ENCODE peak calls at places on chromosomes 12 and 14, in five cellular contexts. W is BE2C, Z is left cardiac atrium, R is NCI-H524 treated with DMSO at 0.1 percent for 48 hours, L is GM23338. F is an unnamed sample.
A peak's percentile ranks its signal among the peaks of the same experiment; 100 is the strongest.

GRCh38 chr12:81095470-81096232 is 17.8 kb downstream of the ACSS3 start:
- DNase-seq in W (no peak), Z (no peak), R (no peak), L (no peak), F (no peak)

GRCh38 chr12:94172973-94173372 is 24.6 kb downstream of the PLXNC1 start:
- DNase-seq in W (no peak), Z (no peak), R (no peak), L (no peak), F (no peak)

GRCh38 chr12:92224685-92225331 is 79.2 kb upstream of the BTG1 start:
- DNase-seq in W (peak; percentile 56), Z (no peak), R (no peak), L (peak; percentile 19), F (peak; percentile 19)

GRCh38 chr14:55851961-55852360 is 266.2 kb upstream of the PELI2 start:
- DNase-seq in W (no peak), Z (no peak), R (no peak), L (no peak), F (no peak)

GRCh38 chr12:104010121-104010520 is 39.9 kb downstream of the GLT8D2 start:
- DNase-seq in W (no peak), Z (no peak), R (no peak), L (no peak), F (no peak)

GRCh38 chr12:91887957-91888356 is 257.7 kb downstream of the BTG1 start:
- DNase-seq in W (no peak), Z (no peak), R (no peak), L (no peak), F (no peak)

GRCh38 chr14:71454513-71455332 is 477.5 kb upstream of the RGS6 start:
- DNase-seq in W (no peak), Z (no peak), R (no peak), L (no peak), F (peak; percentile 4)

GRCh38 chr14:21066882-21067502 is 3.1 kb upstream of the ARHGEF40 start:
- DNase-seq in W (no peak), Z (no peak), R (peak; percentile 23), L (peak; percentile 49), F (no peak)

GRCh38 chr12:117328556-117329100 is 32.8 kb downstream of the NOS1 start:
- DNase-seq in W (no peak), Z (no peak), R (peak; percentile 63), L (no peak), F (no peak)

GRCh38 chr12:19304149-19304780 is 135.0 kb upstream of the AEBP2 start:
- DNase-seq in W (no peak), Z (no peak), R (no peak), L (no peak), F (no peak)

GRCh38 chr14:91889477-91890211 is 22.3 kb upstream of the TC2N start:
- DNase-seq in W (no peak), Z (peak; percentile 59), R (no peak), L (no peak), F (no peak)

GRCh38 chr14:54606178-54606577 is 39.2 kb downstream of the SAMD4A start:
- DNase-seq in W (no peak), Z (peak; percentile 71), R (no peak), L (peak; percentile 59), F (no peak)

GRCh38 chr14:24116111-24116809 is 1.5 kb upstream of the NRL start:
- DNase-seq in W (no peak), Z (no peak), R (no peak), L (no peak), F (no peak)

GRCh38 chr12:3182426-3182825 is 105.2 kb downstream of the TSPAN9 start:
- DNase-seq in W (no peak), Z (no peak), R (no peak), L (no peak), F (no peak)

GRCh38 chr14:29926701-29927595 is 699 bp downstream of the PRKD1 start:
- DNase-seq in W (peak; percentile 59), Z (peak; percentile 49), R (no peak), L (peak; percentile 55), F (peak; percentile 69)

GRCh38 chr14:44154446-44154845 is 352.6 kb downstream of the FSCB start:
- DNase-seq in W (no peak), Z (no peak), R (no peak), L (no peak), F (no peak)

GRCh38 chr14:56100556-56100955 is 17.7 kb upstream of the PELI2 start:
- DNase-seq in W (no peak), Z (no peak), R (no peak), L (no peak), F (no peak)

GRCh38 chr12:111304642-111305071 is 64.2 kb downstream of the PHETA1 start:
- DNase-seq in W (no peak), Z (no peak), R (no peak), L (peak; percentile 71), F (peak; percentile 39)

GRCh38 chr12:108666326-108666995 is 32.8 kb upstream of the SELPLG start:
- DNase-seq in W (peak; percentile 59), Z (peak; percentile 55), R (peak; percentile 63), L (no peak), F (no peak)

GRCh38 chr12:42607584-42607984 is 18.0 kb upstream of the PRICKLE1 start:
- DNase-seq in W (no peak), Z (no peak), R (no peak), L (no peak), F (no peak)

GRCh38 chr14:51738754-51739153 is 87.0 kb downstream of the FRMD6 start:
- DNase-seq in W (peak; percentile 16), Z (no peak), R (peak; percentile 98), L (peak; percentile 76), F (peak; percentile 4)

GRCh38 chr14:92259613-92260357 is 63.2 kb upstream of the SLC24A4 start:
- DNase-seq in W (no peak), Z (no peak), R (no peak), L (no peak), F (no peak)

GRCh38 chr14:102451064-102451352 is 58.6 kb downstream of the ANKRD9 start:
- DNase-seq in W (no peak), Z (no peak), R (no peak), L (no peak), F (no peak)

GRCh38 chr12:62537544-62537943 is 70.9 kb downstream of the MON2 start:
- DNase-seq in W (no peak), Z (peak; percentile 58), R (no peak), L (no peak), F (peak; percentile 34)

GRCh38 chr12:5040368-5040767 is 3.3 kb upstream of the KCNA5 start:
- DNase-seq in W (no peak), Z (no peak), R (no peak), L (no peak), F (no peak)

GRCh38 chr14:79294506-79294905 is 916.8 kb downstream of the DIO2 start:
- DNase-seq in W (no peak), Z (no peak), R (no peak), L (no peak), F (no peak)

GRCh38 chr12:50505386-50505827 is 622 bp downstream of the DIP2B start:
- DNase-seq in W (peak; percentile 22), Z (peak; percentile 38), R (no peak), L (no peak), F (peak; percentile 16)

GRCh38 chr12:55972045-55972843 is 1.6 kb upstream of the RAB5B start:
- DNase-seq in W (no peak), Z (no peak), R (no peak), L (peak; percentile 46), F (peak; percentile 46)

GRCh38 chr14:94690896-94691657 is 78.8 kb downstream of the GSC start:
- DNase-seq in W (no peak), Z (no peak), R (no peak), L (no peak), F (no peak)

GRCh38 chr12:116133609-116134214 is 143.8 kb downstream of the MED13L start:
- DNase-seq in W (no peak), Z (no peak), R (no peak), L (no peak), F (no peak)

GRCh38 chr14:50967719-50968266 is 23.5 kb upstream of the PYGL start:
- DNase-seq in W (no peak), Z (no peak), R (no peak), L (no peak), F (no peak)

F was measured in Calu3.